ENCODE peak calls at places on chromosomes 13 and 19, in nine cellular contexts. One of them, this sample, is unnamed.

GRCh38 chr13:49669735-49670309 is 21.5 kb downstream of the EBPL start:
- DNase-seq in GM23338: peak; percentile 80
- DNase-seq in GM23248: peak; percentile 81
- DNase-seq in PC-3: peak; percentile 68
- DNase-seq in neural progenitor cell: peak; percentile 77
- DNase-seq in HCT116: peak; percentile 63
- DNase-seq in SK-N-SH: peak; percentile 84
- DNase-seq in OCI-LY7: peak; percentile 50
- DNase-seq in hepatocyte: peak; percentile 83
- DNase-seq in this sample: peak; percentile 23

GRCh38 chr13:26247011-26247410 is 6.9 kb upstream of the CDK8 start:
- DNase-seq in GM23338: no peak
- DNase-seq in GM23248: no peak
- DNase-seq in PC-3: no peak
- DNase-seq in neural progenitor cell: no peak
- DNase-seq in HCT116: no peak
- DNase-seq in SK-N-SH: no peak
- DNase-seq in OCI-LY7: no peak
- DNase-seq in hepatocyte: no peak
- DNase-seq in this sample: no peak

GRCh38 chr13:50544226-50544625 is 299.3 kb downstream of the DLEU7 start:
- DNase-seq in GM23338: no peak
- DNase-seq in GM23248: no peak
- DNase-seq in PC-3: no peak
- DNase-seq in neural progenitor cell: no peak
- DNase-seq in HCT116: no peak
- DNase-seq in SK-N-SH: no peak
- DNase-seq in OCI-LY7: no peak
- DNase-seq in hepatocyte: no peak
- DNase-seq in this sample: no peak

GRCh38 chr19:45171211-45171623 is 6.8 kb downstream of the TRAPPC6A start:
- DNase-seq in GM23338: no peak
- DNase-seq in GM23248: no peak
- DNase-seq in PC-3: no peak
- DNase-seq in neural progenitor cell: no peak
- DNase-seq in HCT116: no peak
- DNase-seq in SK-N-SH: no peak
- DNase-seq in OCI-LY7: no peak
- DNase-seq in hepatocyte: peak; percentile 3
- DNase-seq in this sample: no peak

GRCh38 chr19:56080669-56081401 is 40.3 kb downstream of the ZNF787 start:
- DNase-seq in GM23338: peak; percentile 93
- DNase-seq in GM23248: peak; percentile 86
- DNase-seq in PC-3: peak; percentile 59
- DNase-seq in neural progenitor cell: peak; percentile 90
- DNase-seq in HCT116: peak; percentile 39
- DNase-seq in SK-N-SH: peak; percentile 84
- DNase-seq in OCI-LY7: peak; percentile 87
- DNase-seq in hepatocyte: peak; percentile 89
- DNase-seq in this sample: peak; percentile 66

GRCh38 chr13:79423801-79424642 is 18.0 kb upstream of the RBM26 start:
- DNase-seq in GM23338: peak; percentile 75
- DNase-seq in GM23248: peak; percentile 78
- DNase-seq in PC-3: peak; percentile 58
- DNase-seq in neural progenitor cell: peak; percentile 34
- DNase-seq in HCT116: peak; percentile 28
- DNase-seq in SK-N-SH: peak; percentile 45
- DNase-seq in OCI-LY7: peak; percentile 54
- DNase-seq in hepatocyte: peak; percentile 53
- DNase-seq in this sample: peak; percentile 51

GRCh38 chr13:102608944-102609343 is 12.2 kb downstream of the TPP2 start:
- DNase-seq in GM23338: no peak
- DNase-seq in GM23248: no peak
- DNase-seq in PC-3: peak; percentile 21
- DNase-seq in neural progenitor cell: no peak
- DNase-seq in HCT116: no peak
- DNase-seq in SK-N-SH: no peak
- DNase-seq in OCI-LY7: no peak
- DNase-seq in hepatocyte: no peak
- DNase-seq in this sample: no peak

GRCh38 chr19:44476559-44477408 is 23.5 kb downstream of the ZNF180 start:
- DNase-seq in GM23338: peak; percentile 46
- DNase-seq in GM23248: peak; percentile 39
- DNase-seq in PC-3: peak; percentile 7
- DNase-seq in neural progenitor cell: peak; percentile 12
- DNase-seq in HCT116: no peak
- DNase-seq in SK-N-SH: no peak
- DNase-seq in OCI-LY7: peak; percentile 47
- DNase-seq in hepatocyte: no peak
- DNase-seq in this sample: no peak

GRCh38 chr13:113979791-113980471 is 6.1 kb upstream of the C13orf46 start:
- DNase-seq in GM23338: no peak
- DNase-seq in GM23248: no peak
- DNase-seq in PC-3: no peak
- DNase-seq in neural progenitor cell: no peak
- DNase-seq in HCT116: no peak
- DNase-seq in SK-N-SH: no peak
- DNase-seq in OCI-LY7: no peak
- DNase-seq in hepatocyte: no peak
- DNase-seq in this sample: no peak

GRCh38 chr13:113980489-113981064 is 6.7 kb upstream of the C13orf46 start:
- DNase-seq in GM23338: no peak
- DNase-seq in GM23248: no peak
- DNase-seq in PC-3: no peak
- DNase-seq in neural progenitor cell: no peak
- DNase-seq in HCT116: no peak
- DNase-seq in SK-N-SH: no peak
- DNase-seq in OCI-LY7: no peak
- DNase-seq in hepatocyte: no peak
- DNase-seq in this sample: no peak

GRCh38 chr13:113981611-113982295 is 7.9 kb upstream of the C13orf46 start:
- DNase-seq in GM23338: no peak
- DNase-seq in GM23248: no peak
- DNase-seq in PC-3: no peak
- DNase-seq in neural progenitor cell: no peak
- DNase-seq in HCT116: no peak
- DNase-seq in SK-N-SH: no peak
- DNase-seq in OCI-LY7: no peak
- DNase-seq in hepatocyte: no peak
- DNase-seq in this sample: no peak

GRCh38 chr13:113982296-113982661 is 8.4 kb upstream of the C13orf46 start:
- DNase-seq in GM23338: no peak
- DNase-seq in GM23248: no peak
- DNase-seq in PC-3: no peak
- DNase-seq in neural progenitor cell: no peak
- DNase-seq in HCT116: no peak
- DNase-seq in SK-N-SH: no peak
- DNase-seq in OCI-LY7: no peak
- DNase-seq in hepatocyte: no peak
- DNase-seq in this sample: no peak

DNA sequence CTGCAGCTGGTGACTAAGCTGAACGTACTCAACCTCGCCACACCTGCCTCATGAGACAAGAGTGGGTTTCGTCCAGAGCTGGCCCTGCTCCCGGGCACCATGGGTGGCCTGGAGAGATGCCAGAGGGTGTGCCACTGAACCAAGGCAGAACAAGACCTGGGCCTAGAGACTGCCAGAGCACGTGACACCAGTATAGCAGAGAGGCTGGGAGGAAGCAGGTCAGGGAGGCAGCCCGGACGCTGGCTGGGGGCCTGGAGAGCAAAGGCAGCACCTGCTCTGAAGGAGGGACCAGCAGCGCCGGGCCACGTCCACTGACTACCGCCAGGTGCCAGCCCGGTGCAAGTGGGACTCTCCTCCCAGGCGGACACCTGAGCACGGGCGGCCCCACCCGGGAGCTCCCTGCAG is 7.3 kb upstream of the C13orf46 start:
- DNase-seq in GM23338: no peak
- DNase-seq in GM23248: peak; percentile 21
- DNase-seq in PC-3: peak; percentile 79
- DNase-seq in neural progenitor cell: no peak
- DNase-seq in HCT116: peak; percentile 78
- DNase-seq in SK-N-SH: no peak
- DNase-seq in OCI-LY7: no peak
- DNase-seq in hepatocyte: no peak
- DNase-seq in this sample: no peak
- H3K4me2 ChIP-seq in GM23338: no peak overlapping the region
- H3K4me2 ChIP-seq in GM23248: no peak overlapping the region
- H3K4me2 ChIP-seq in PC-3: peak overlapping the region; percentile 22
- H3K4me2 ChIP-seq in neural progenitor cell: no peak overlapping the region
- H3K4me2 ChIP-seq in HCT116: peak overlapping the region; percentile 59
- H3K4me2 ChIP-seq in SK-N-SH: no peak overlapping the region
- H3K4me2 ChIP-seq in OCI-LY7: no peak overlapping the region
- H3K4me2 ChIP-seq in hepatocyte: no peak overlapping the region
- H3K4me2 ChIP-seq in this sample: no peak overlapping the region

DNA sequence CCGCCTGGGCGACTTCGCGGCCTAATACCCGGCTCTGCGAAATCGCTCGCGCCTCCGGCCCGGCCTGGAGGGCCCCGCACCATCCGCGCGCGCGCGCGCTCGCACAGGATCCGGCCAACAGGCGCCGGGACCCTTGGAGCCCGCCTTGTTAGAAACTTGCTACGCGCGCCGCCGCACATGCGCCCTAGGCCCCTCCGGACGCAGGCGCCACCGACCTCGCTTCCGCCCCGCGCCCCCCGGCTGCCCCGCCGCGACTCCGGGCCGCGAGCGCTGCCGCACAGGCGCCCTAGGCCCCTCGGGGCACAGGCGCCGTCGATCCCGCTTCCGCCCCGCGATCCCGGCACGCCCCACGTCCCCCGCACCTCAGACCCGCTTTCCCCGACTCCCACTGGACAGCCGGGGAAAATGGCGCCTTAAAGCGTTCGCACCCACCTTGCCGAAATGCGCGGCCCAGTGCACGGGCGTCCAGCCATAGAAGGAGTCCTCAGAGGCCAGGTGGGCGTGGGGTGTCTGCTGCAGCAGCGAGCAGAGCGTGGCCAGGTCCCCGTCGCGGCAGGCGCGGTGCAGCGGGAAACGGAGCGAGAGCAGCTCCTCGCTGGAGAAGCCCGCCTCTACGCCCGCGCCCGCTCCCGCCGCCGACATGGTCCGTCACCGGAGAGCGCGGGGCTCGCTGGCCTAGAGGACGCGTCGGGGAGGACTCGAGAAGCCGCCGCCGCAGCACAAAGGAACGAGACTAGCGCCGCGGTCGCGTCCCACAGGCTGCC is 394 bp downstream of the ANKRD10 start:
- DNase-seq in GM23338: peak; percentile 73
- DNase-seq in GM23248: peak; percentile 81
- DNase-seq in PC-3: peak; percentile 54
- DNase-seq in neural progenitor cell: peak; percentile 90
- DNase-seq in HCT116: no peak
- DNase-seq in SK-N-SH: peak; percentile 88
- DNase-seq in OCI-LY7: peak; percentile 83
- DNase-seq in hepatocyte: peak; percentile 88
- DNase-seq in this sample: peak; percentile 78
- TF ChIP-seq EZH2phosphoT487 in GM23338: no peak
- TF ChIP-seq EZH2phosphoT487 in GM23248: no peak
- TF ChIP-seq EZH2phosphoT487 in PC-3: no peak
- TF ChIP-seq EZH2phosphoT487 in neural progenitor cell: no peak
- TF ChIP-seq EZH2phosphoT487 in HCT116: no peak
- TF ChIP-seq EZH2phosphoT487 in SK-N-SH: no peak
- TF ChIP-seq EZH2phosphoT487 in OCI-LY7: no peak
- TF ChIP-seq EZH2phosphoT487 in hepatocyte: no peak
- TF ChIP-seq EZH2phosphoT487 in this sample: no peak

DNA sequence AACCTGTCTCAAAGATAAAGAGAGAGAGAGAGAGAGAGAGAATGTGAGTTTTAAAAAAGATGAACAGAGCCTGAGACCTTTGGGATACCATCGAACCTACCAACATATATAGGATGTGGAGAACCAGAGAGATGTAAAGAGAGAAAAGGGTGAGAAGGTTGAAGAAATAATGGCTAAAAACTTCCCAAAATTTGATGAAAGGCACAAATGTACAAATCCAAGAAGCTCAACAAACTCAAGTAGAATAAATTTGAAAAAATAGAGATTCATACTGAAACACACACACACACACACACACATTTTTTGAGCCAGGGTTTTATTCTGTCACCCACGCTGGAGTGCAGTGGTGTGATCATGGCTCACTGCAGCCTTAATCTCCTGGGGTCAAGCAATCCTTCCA is 16.3 kb downstream of the ZNF558 start:
- DNase-seq in GM23338: no peak
- DNase-seq in GM23248: no peak
- DNase-seq in PC-3: no peak
- DNase-seq in neural progenitor cell: no peak
- DNase-seq in HCT116: no peak
- DNase-seq in SK-N-SH: no peak
- DNase-seq in OCI-LY7: no peak
- DNase-seq in hepatocyte: no peak
- DNase-seq in this sample: no peak
- H3K4me3 ChIP-seq in GM23338: no peak overlapping the region
- H3K4me3 ChIP-seq in GM23248: no peak overlapping the region
- H3K4me3 ChIP-seq in PC-3: no peak overlapping the region
- H3K4me3 ChIP-seq in neural progenitor cell: no peak overlapping the region
- H3K4me3 ChIP-seq in HCT116: no peak overlapping the region
- H3K4me3 ChIP-seq in SK-N-SH: no peak overlapping the region
- H3K4me3 ChIP-seq in OCI-LY7: no peak overlapping the region
- H3K4me3 ChIP-seq in hepatocyte: no peak overlapping the region
- H3K4me3 ChIP-seq in this sample: no peak overlapping the region

GRCh38 chr19:35320285-35320706 is 8.7 kb upstream of the CD22 start:
- DNase-seq in GM23338: no peak
- DNase-seq in GM23248: no peak
- DNase-seq in PC-3: no peak
- DNase-seq in neural progenitor cell: no peak
- DNase-seq in HCT116: no peak
- DNase-seq in SK-N-SH: no peak
- DNase-seq in OCI-LY7: peak; percentile 84
- DNase-seq in hepatocyte: no peak
- DNase-seq in this sample: no peak

GRCh38 chr19:35316560-35316959 is 12.4 kb upstream of the CD22 start:
- DNase-seq in GM23338: no peak
- DNase-seq in GM23248: no peak
- DNase-seq in PC-3: no peak
- DNase-seq in neural progenitor cell: no peak
- DNase-seq in HCT116: no peak
- DNase-seq in SK-N-SH: no peak
- DNase-seq in OCI-LY7: no peak
- DNase-seq in hepatocyte: peak; percentile 67
- DNase-seq in this sample: no peak

GRCh38 chr19:35317464-35318043 is 11.4 kb upstream of the CD22 start:
- DNase-seq in GM23338: no peak
- DNase-seq in GM23248: no peak
- DNase-seq in PC-3: no peak
- DNase-seq in neural progenitor cell: no peak
- DNase-seq in HCT116: no peak
- DNase-seq in SK-N-SH: no peak
- DNase-seq in OCI-LY7: no peak
- DNase-seq in hepatocyte: no peak
- DNase-seq in this sample: no peak

GRCh38 chr19:35318679-35319448 is 10.1 kb upstream of the CD22 start:
- DNase-seq in GM23338: no peak
- DNase-seq in GM23248: peak; percentile 97
- DNase-seq in PC-3: peak; percentile 93
- DNase-seq in neural progenitor cell: no peak
- DNase-seq in HCT116: peak; percentile 93
- DNase-seq in SK-N-SH: no peak
- DNase-seq in OCI-LY7: no peak
- DNase-seq in hepatocyte: no peak
- DNase-seq in this sample: no peak

GRCh38 chr19:35322014-35322413 is 7.0 kb upstream of the CD22 start:
- DNase-seq in GM23338: no peak
- DNase-seq in GM23248: no peak
- DNase-seq in PC-3: no peak
- DNase-seq in neural progenitor cell: no peak
- DNase-seq in HCT116: no peak
- DNase-seq in SK-N-SH: no peak
- DNase-seq in OCI-LY7: no peak
- DNase-seq in hepatocyte: no peak
- DNase-seq in this sample: no peak
- H3K4me2 ChIP-seq in GM23338: no peak overlapping the region
- H3K4me2 ChIP-seq in GM23248: no peak overlapping the region
- H3K4me2 ChIP-seq in PC-3: no peak overlapping the region
- H3K4me2 ChIP-seq in neural progenitor cell: no peak overlapping the region
- H3K4me2 ChIP-seq in HCT116: no peak overlapping the region
- H3K4me2 ChIP-seq in SK-N-SH: no peak overlapping the region
- H3K4me2 ChIP-seq in OCI-LY7: peak overlapping the region; percentile 55
- H3K4me2 ChIP-seq in hepatocyte: no peak overlapping the region
- H3K4me2 ChIP-seq in this sample: no peak overlapping the region

This sample was measured in MM.1S.